ENCODE peak calls at places on chromosomes 7 and 10, in seven cellular contexts. H is islet precursor cell, Y is GM20000, I is fibroblast of mammary gland, T is H7, R is ELR, Z is heart right ventricle. M is an unnamed sample.
A peak's percentile ranks its signal among the peaks of the same experiment; 100 is the strongest.

GRCh38 chr7:102967798-102968197 is 55.0 kb downstream of the LRRC17 start:
- DNase-seq in I (peak; percentile 41), H (no peak), Y (no peak), Z (no peak), T (no peak), R (peak; percentile 55), M (no peak)

GRCh38 chr7:27163776-27164380 is 1.5 kb downstream of the HOXA9 start:
- DNase-seq in Y (no peak), Z (no peak), H (no peak), I (peak; percentile 15), T (no peak), R (no peak), M (no peak)

GRCh38 chr7:131722371-131722770 is 165.9 kb upstream of the PODXL start:
- DNase-seq in Y (no peak), Z (no peak), H (no peak), I (peak; percentile 2), T (no peak), R (peak; percentile 30), M (peak; percentile 10)

GRCh38 chr10:21173964-21174669 is 277.0 kb upstream of the NEBL start:
- DNase-seq in Z (peak; percentile 29), R (peak; percentile 15), H (peak; percentile 91), Y (peak; percentile 42), I (no peak), T (peak; percentile 88), M (no peak)

GRCh38 chr10:90997670-90998069 is 76.8 kb upstream of the ANKRD1 start:
- DNase-seq in T (no peak), R (no peak), I (no peak), H (no peak), Z (no peak), Y (no peak), M (no peak)

GRCh38 chr7:30472771-30473392 is 5.7 kb downstream of the NOD1 start:
- DNase-seq in H (no peak), Z (no peak), Y (no peak), T (no peak), I (peak; percentile 93), R (peak; percentile 57), M (peak; percentile 35)

GRCh38 chr7:77846317-77847092 is 47.9 kb downstream of the PHTF2 start:
- DNase-seq in H (no peak), R (no peak), Z (no peak), I (no peak), Y (no peak), T (no peak), M (no peak)

GRCh38 chr10:97889461-97890265 is 40.0 kb downstream of the GOLGA7B start:
- DNase-seq in Y (no peak), T (peak; percentile 89), I (peak; percentile 39), H (peak; percentile 97), Z (no peak), R (peak; percentile 84), M (no peak)

GRCh38 chr7:32316831-32317230 is 173.3 kb downstream of the LSM5 start:
- DNase-seq in R (no peak), Z (no peak), H (no peak), I (no peak), Y (no peak), T (no peak), M (no peak)

GRCh38 chr10:71629131-71629530 is 90.4 kb downstream of the C10orf105 start:
- DNase-seq in I (no peak), R (no peak), H (no peak), Y (no peak), T (no peak), Z (no peak), M (no peak)

GRCh38 chr7:128099204-128099671 is 68.0 kb upstream of the LRRC4 start:
- DNase-seq in I (peak; percentile 57), Y (no peak), Z (no peak), R (peak; percentile 57), T (no peak), H (no peak), M (no peak)

GRCh38 chr10:117217196-117217761 is 20.0 kb downstream of the KCNK18 start:
- DNase-seq in H (peak; percentile 77), T (peak; percentile 85), R (peak; percentile 20), Z (no peak), Y (peak; percentile 59), I (no peak), M (no peak)